ENCODE peak calls at places on chromosomes 2 and 18, in ten cellular contexts. I, E, H, K, L, C, A, Y, D and N are unnamed samples. For H3K36me3, the result is how much of the 10 kb centered on the place peaks cover.

GRCh38 chr2:189327879-189328351 is 113.4 kb upstream of the WDR75 start:
- DNase-seq in I (no peak), E (no peak), H (peak), K (no peak), L (no peak), C (no peak), A (no peak), Y (peak), D (no peak), N (no peak)

GRCh38 chr2:236969767-236970655 is 115.7 kb upstream of the COPS8 start:
- DNase-seq in I (peak), E (no peak), H (no peak), K (no peak), L (no peak), C (peak), A (no peak), Y (no peak), D (no peak), N (no peak)

GRCh38 chr2:55118643-55119065 is 68.4 kb upstream of the RTN4 start:
- DNase-seq in I (no peak), E (no peak), H (no peak), K (no peak), L (no peak), C (no peak), A (no peak), Y (no peak), D (no peak), N (no peak)

GRCh38 chr2:8640498-8640897 is 41.4 kb upstream of the ID2 start:
- DNase-seq in I (no peak), E (no peak), H (no peak), K (no peak), L (no peak), C (no peak), A (no peak), Y (no peak), D (no peak), N (no peak)

GRCh38 chr2:33207336-33207735 is 260.6 kb downstream of the LTBP1 start:
- DNase-seq in I (no peak), E (no peak), H (no peak), K (no peak), L (no peak), C (no peak), A (no peak), Y (no peak), D (no peak), N (no peak)

GRCh38 chr2:230913406-230913805 is 11.6 kb downstream of the GPR55 start:
- DNase-seq in I (peak), E (no peak), H (no peak), K (peak), L (no peak), C (peak), A (no peak), Y (no peak), D (no peak), N (peak)

GRCh38 chr2:239938651-239939486 is 86.3 kb downstream of the NDUFA10 start:
- DNase-seq in I (peak), E (no peak), H (no peak), K (no peak), L (peak), C (no peak), A (no peak), Y (no peak), D (no peak), N (peak)

GRCh38 chr2:219125225-219125885 is 35.3 kb downstream of the NHEJ1 start:
- DNase-seq in I (peak), E (peak), H (peak), K (peak), L (no peak), C (peak), A (peak), Y (no peak), D (no peak), N (no peak)

GRCh38 chr2:180776924-180777323 is 203.5 kb upstream of the UBE2E3 start:
- DNase-seq in I (no peak), E (no peak), H (peak), K (no peak), L (no peak), C (no peak), A (no peak), Y (no peak), D (no peak), N (no peak)

GRCh38 chr2:69122271-69122670 is 109.3 kb downstream of the ANTXR1 start:
- DNase-seq in I (no peak), E (no peak), H (peak), K (no peak), L (no peak), C (no peak), A (no peak), Y (peak), D (no peak), N (no peak)

GRCh38 chr2:201182650-201183372 is at the start of gene CASP10:
- DNase-seq in I (peak), E (no peak), H (peak), K (peak), L (peak), C (peak), A (no peak), Y (peak), D (no peak), N (no peak)

GRCh38 chr2:226799211-226799975 is at the start of gene IRS1:
- DNase-seq in I (peak), E (peak), H (peak), K (peak), L (peak), C (peak), A (peak), Y (peak), D (no peak), N (peak)

GRCh38 chr2:189683348-189683747 is 8.9 kb downstream of the ANKAR start:
- DNase-seq in I (no peak), E (no peak), H (peak), K (no peak), L (no peak), C (no peak), A (no peak), Y (no peak), D (no peak), N (no peak)

GRCh38 chr2:101296314-101296809 is 12.1 kb downstream of the RNF149 start:
- DNase-seq in I (no peak), E (no peak), H (peak), K (no peak), L (no peak), C (no peak), A (no peak), Y (no peak), D (no peak), N (no peak)

GRCh38 chr2:186424265-186424664 is 61.8 kb upstream of the ZC3H15 start:
- DNase-seq in I (no peak), E (no peak), H (no peak), K (no peak), L (no peak), C (no peak), A (no peak), Y (no peak), D (no peak), N (no peak)

GRCh38 chr18:23890589-23890988 is 124.0 kb upstream of the TTC39C start:
- DNase-seq in I (no peak), E (no peak), H (peak), K (no peak), L (no peak), C (no peak), A (no peak), Y (no peak), D (no peak), N (no peak)

GRCh38 chr2:179677148-179677688 is 184.2 kb downstream of the ZNF385B start:
- DNase-seq in I (no peak), E (no peak), H (peak), K (no peak), L (no peak), C (no peak), A (no peak), Y (no peak), D (no peak), N (no peak)

GRCh38 chr18:32868424-32868823 is 95.6 kb upstream of the KLHL14 start:
- DNase-seq in I (no peak), E (no peak), H (no peak), K (no peak), L (no peak), C (no peak), A (no peak), Y (no peak), D (no peak), N (peak)

GRCh38 chr2:97747285-97747684 is 33.9 kb downstream of the ZAP70 start:
- DNase-seq in I (no peak), E (no peak), H (no peak), K (no peak), L (no peak), C (no peak), A (no peak), Y (no peak), D (no peak), N (no peak)

DNA sequence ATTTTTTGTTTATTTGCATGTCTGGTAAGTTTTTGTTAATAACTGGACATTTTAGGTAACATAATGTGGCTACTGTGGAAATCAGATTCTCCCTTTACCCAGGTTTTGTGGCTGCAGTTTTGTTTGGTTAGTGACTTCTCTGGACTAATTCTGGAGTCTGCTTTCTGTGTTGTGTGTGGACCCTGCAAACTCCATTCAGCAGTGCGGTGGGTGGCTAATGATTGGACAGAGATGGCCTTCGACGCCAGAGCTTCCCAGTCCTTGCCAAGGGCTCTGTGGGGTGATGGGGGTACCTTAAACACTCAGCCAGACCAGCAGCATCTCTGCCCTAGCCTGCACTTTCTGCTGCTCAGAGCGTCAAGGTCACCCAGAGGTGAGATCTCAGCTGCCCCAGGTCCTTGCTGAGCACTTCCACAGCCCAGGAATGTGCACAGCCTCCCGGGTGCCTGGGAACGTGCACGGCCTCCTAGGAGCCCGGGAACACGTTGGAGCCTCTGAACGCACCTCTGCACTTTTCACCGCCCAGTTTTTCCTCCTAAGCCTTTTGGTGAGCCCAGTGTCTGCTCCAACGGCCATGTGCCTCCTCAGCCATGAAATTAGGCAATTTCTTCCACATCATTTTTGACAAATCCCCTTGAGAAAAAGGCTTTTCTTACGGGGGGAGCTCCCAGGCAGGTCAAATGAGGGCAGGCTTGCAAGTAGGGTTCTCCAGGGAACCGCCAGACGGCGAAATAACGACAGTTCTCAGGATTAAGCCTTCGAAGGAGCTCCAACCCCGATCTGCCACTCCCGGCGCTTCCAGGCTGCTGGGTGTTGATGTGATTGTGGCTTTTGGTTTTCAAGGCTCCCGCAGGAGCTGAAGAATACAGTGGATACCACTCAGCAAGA is 35.2 kb upstream of the KLF11 start:
- DNase-seq in I (no peak), E (no peak), H (no peak), K (no peak), L (no peak), C (no peak), A (no peak), Y (no peak), D (no peak), N (peak)
- TF ChIP-seq CTCF in I (no peak), E (no peak), H (no peak), K (peak), L (no peak), C (no peak), A (no peak), Y (no peak), D (no peak), N (no peak)

GRCh38 chr2:222930862-222931261 is 70.0 kb downstream of the ACSL3 start:
- DNase-seq in I (no peak), E (no peak), H (peak), K (no peak), L (no peak), C (no peak), A (no peak), Y (peak), D (no peak), N (no peak)
- H3K36me3 ChIP-seq in I (half or more), E (under half), H (under half), K (half or more), L (under half), C (under half), A (half or more), Y (under half), D (under half), N (under half)

DNA sequence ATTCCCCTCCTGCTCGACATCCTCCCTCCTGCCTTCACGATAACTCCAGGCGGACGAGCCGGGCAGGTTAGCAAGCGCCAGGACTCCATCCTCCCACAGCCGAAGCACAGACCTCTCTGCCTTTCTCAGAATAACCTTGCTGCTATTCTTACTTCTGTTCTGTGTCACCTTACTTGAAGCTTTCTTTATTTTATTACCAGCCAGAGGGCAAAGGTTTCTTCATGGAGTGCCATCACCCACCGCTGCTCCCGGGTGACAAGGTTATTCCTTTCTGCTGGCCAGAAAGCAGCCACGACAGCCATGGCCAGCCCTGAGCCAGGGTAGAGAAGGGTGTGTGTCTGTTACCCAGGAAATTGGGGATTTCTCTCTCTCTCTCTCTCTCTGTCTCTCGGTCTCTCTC is 227.1 kb downstream of the ANAPC1 start:
- DNase-seq in I (no peak), E (no peak), H (no peak), K (no peak), L (no peak), C (no peak), A (no peak), Y (no peak), D (no peak), N (no peak)
- TF ChIP-seq POLR2A in I (no peak), E (no peak), H (no peak), K (no peak), L (no peak), C (no peak), A (no peak), Y (no peak), D (no peak), N (no peak)

DNA sequence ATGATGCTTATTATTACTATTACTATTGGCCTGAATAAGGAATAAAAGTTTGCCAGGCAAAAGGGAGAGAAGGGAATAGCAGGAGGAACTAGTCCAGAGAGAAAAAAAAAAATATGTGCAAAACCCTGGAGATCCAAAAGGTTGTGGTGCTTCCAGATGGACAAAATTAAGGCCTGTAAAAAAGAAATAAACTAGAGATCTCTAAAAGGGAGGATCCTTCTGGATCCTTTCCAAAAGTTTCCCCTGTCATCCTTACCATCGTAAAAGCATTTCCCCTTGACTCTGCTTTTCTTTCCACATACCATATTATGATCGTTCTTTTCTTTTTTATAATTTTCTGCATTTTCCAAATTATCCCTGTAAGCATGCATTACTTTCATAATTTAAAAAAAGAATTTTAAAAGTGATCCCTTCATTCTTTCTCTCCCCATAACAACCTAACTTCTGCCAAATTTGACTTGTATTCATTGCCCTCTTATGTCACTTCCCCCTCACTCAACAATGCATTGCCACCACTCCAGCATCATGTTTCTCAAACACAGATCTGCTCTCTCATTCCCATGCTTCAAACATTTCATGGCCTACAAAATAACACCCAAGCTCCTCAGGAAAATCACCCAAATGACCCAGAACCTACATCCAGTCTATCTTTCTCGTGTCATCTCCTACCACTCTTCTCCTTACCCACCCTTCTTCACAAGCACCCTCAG is 40.3 kb downstream of the RBMS1 start:
- DNase-seq in I (no peak), E (no peak), H (no peak), K (no peak), L (no peak), C (no peak), A (no peak), Y (no peak), D (no peak), N (no peak)
- TF ChIP-seq CTCF in I (no peak), E (no peak), H (no peak), K (no peak), L (no peak), C (no peak), A (no peak), Y (no peak), D (no peak), N (no peak)

DNA sequence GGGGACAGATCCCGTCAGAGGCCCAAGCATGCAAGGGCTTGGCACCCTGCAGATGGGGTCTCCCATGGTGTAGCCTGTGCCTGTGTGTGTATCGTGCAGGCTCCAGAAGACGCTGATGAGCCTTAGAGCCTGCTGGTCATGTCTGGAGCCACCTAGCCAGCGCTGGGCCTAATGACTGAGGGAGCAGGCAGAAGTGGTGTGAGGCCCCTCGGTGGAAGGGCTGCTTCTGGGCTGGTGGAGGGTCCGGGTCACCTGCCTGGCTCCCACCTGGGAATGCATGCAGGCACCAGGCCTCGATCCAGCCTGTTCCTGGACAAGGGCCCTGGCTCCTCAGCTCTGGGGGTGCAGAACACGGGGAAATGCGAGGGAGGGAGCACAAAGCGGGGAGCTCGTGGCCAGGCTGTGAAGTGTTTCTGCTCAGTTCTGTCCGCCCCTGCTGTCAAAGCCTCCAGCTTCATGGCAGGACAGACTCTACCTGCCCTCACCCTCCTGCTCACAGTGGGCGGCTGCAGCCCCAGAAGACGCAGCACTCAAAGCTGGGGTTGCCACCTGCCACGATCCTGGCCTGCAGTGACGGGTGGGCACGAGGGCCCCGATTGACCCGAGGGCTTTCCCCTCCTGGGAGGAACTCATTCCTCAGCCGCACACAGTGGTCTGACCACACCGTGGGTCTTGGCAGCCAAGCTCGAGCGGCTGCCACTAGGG is 47.3 kb downstream of the HS6ST1 start:
- DNase-seq in I (no peak), E (no peak), H (no peak), K (no peak), L (no peak), C (no peak), A (no peak), Y (no peak), D (no peak), N (no peak)
- H3K36me3 ChIP-seq in I (under half), E (under half), H (half or more), K (under half), L (under half), C (under half), A (under half), Y (under half), D (under half), N (under half)

GRCh38 chr2:105329561-105330495 is at the start of gene TGFBRAP1:
- DNase-seq in I (peak), E (peak), H (peak), K (peak), L (peak), C (peak), A (no peak), Y (peak), D (no peak), N (peak)
- TF ChIP-seq POLR2A in I (no peak), E (no peak), H (peak), K (peak), L (no peak), C (no peak), A (peak), Y (peak), D (no peak), N (peak)